ENCODE peak calls at places on chromosomes 16 and 17, in four cellular contexts. A is IMR-90, I is H1, D is mesendoderm. N is an unnamed sample.

GRCh38 chr17:68054296-68054900 is 18.9 kb downstream of the KPNA2 start:
- DNase-seq in A (peak), I (no peak), D (no peak), N (no peak)

GRCh38 chr17:40121191-40121885 is 433 bp upstream of the MSL1 start:
- DNase-seq in A (peak), I (no peak), D (no peak), N (peak)

GRCh38 chr16:28531777-28532744 is 6.7 kb downstream of the NUPR1 start:
- DNase-seq in A (no peak), I (no peak), D (peak), N (peak)

GRCh38 chr17:7004398-7005253 is 7.8 kb upstream of the RNASEK start:
- DNase-seq in A (peak), I (no peak), D (peak), N (no peak)

GRCh38 chr17:16328997-16329396 is 24.3 kb downstream of the CENPV start:
- DNase-seq in A (no peak), I (no peak), D (peak), N (no peak)

GRCh38 chr17:45018514-45019176 is 32.8 kb downstream of the DCAKD start:
- DNase-seq in A (peak), I (no peak), D (no peak), N (no peak)

GRCh38 chr16:9102379-9102778 is 10.9 kb downstream of the HAPSTR1 start:
- DNase-seq in A (peak), I (no peak), D (no peak), N (no peak)

GRCh38 chr16:82082543-82083244 is 47.6 kb downstream of the HSD17B2 start:
- DNase-seq in A (peak), I (no peak), D (peak), N (no peak)

GRCh38 chr16:14196539-14196938 is 125.4 kb downstream of the MRTFB start:
- DNase-seq in A (no peak), I (no peak), D (no peak), N (no peak)

GRCh38 chr17:45200701-45201100 is 21.0 kb upstream of the FMNL1 start:
- DNase-seq in A (no peak), I (no peak), D (peak), N (peak)

GRCh38 chr17:1908699-1909309 is 79.0 kb downstream of the RPA1 start:
- DNase-seq in A (peak), I (no peak), D (peak), N (peak)

GRCh38 chr16:21100447-21100846 is 50.2 kb downstream of the DNAH3 start:
- DNase-seq in A (peak), I (no peak), D (no peak), N (no peak)

GRCh38 chr16:87227651-87228015 is 89.6 kb downstream of the C16orf95 start:
- DNase-seq in A (no peak), I (no peak), D (no peak), N (no peak)

GRCh38 chr17:35752945-35753764 is at the start of gene GAS2L2:
- DNase-seq in A (no peak), I (no peak), D (no peak), N (no peak)

GRCh38 chr17:42817866-42818265 is 6.2 kb downstream of the BECN1 start:
- DNase-seq in A (peak), I (no peak), D (no peak), N (no peak)

GRCh38 chr16:79970551-79971236 is 370.2 kb upstream of the MAF start:
- DNase-seq in A (no peak), I (no peak), D (peak), N (no peak)

GRCh38 chr17:76672270-76672851 is 28.8 kb upstream of the ST6GALNAC1 start:
- DNase-seq in A (no peak), I (no peak), D (no peak), N (no peak)

GRCh38 chr17:36498155-36498554 is 11.7 kb downstream of the ZNHIT3 start:
- DNase-seq in A (no peak), I (no peak), D (no peak), N (peak)

GRCh38 chr16:66905633-66906539 is 12.8 kb downstream of the CDH16 start:
- DNase-seq in A (no peak), I (no peak), D (peak), N (peak)

DNA sequence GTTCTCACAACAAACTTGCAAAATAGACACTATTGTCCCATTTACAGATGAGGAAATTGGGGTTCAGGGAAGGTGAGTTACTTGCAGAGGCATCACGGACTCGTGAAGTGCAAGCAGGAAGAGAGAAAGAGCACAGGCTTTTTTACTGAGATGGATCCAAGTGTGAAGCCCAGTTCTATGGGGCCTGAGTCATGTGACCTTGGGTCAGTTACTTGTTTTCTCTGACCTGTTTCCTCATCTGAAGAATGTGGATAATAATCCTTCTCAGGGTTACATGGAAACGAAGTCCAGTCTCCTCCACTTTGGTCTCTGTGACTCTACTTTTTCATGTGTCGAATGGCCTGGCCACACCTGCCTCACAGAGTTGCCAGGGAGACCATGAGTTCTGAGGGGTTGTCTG is 134.4 kb downstream of the SPACA3 start:
- DNase-seq in A (no peak), I (no peak), D (no peak), N (no peak)
- H4K5ac ChIP-seq in A (no peak), I (no peak), D (no peak), N (no peak)

GRCh38 chr16:22425847-22426246 is 51.4 kb upstream of the CDR2 start:
- DNase-seq in A (no peak), I (no peak), D (no peak), N (peak)
- H4K5ac ChIP-seq in A (no peak), I (no peak), D (no peak), N (no peak)

DNA sequence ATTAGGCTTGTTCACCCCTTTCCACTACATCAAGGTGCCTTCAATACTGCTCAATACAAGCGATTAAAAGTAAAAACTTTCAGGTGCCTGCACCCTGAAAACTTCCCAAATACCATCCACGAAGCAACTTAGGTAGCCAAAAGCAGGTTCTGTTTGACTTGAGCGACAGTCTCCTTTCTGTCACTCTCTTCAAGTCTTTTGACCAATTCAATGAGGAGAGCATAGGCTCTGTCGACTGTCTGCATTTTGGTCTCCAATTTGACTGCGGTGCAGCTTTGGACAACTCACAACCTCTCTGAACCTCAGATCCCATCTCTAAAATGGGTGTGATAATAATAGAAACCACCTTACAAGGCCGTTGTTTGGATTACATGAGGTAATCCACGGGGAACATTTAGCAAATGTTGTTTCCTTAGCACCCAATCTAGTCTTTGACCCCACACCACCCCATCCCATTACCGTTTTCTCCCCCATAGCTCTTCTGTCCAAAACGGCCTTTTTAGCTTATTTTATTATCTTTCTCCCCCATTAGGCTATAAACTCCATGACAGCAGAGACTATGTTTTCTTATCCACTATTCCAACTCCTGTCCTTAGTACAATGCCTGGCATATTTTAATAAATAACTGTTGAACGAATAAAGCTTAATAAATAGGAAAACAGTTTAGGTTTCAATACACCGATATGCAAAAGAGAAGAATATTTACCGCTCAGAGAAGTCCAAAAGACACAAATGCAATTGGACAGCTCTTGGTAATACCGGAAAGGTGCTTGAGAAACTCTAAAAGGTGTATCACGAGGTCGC is 999 bp downstream of the MARF1 start:
- DNase-seq in A (no peak), I (no peak), D (no peak), N (no peak)
- H4K5ac ChIP-seq in A (no peak), I (no peak), D (no peak), N (no peak)

GRCh38 chr17:57077000-57077399 is 8.0 kb upstream of the AKAP1 start:
- DNase-seq in A (no peak), I (no peak), D (no peak), N (no peak)
- H4K5ac ChIP-seq in A (no peak), I (no peak), D (no peak), N (no peak)

GRCh38 chr16:50386819-50387218 is 18.0 kb upstream of the BRD7 start:
- DNase-seq in A (no peak), I (no peak), D (no peak), N (no peak)
- H4K5ac ChIP-seq in A (no peak), I (no peak), D (no peak), N (no peak)

DNA sequence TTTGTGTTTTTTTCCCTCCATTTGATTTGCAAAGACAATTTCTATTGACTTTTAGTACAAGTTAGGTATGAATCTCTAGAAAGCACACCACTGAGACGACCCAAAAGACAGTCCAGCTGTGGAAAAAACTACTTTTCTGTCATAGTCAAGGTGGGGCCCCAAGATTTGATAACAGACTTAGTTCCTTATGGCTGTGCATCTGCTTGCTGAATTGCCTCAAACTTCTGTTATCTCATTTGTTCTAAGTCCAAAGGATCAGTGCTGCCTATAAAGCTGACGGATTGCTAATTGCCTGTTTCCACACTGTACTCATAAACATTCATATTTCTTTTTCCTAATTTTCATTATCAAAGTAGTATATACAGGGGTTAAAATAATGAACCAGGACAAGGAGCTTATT is 180.8 kb downstream of the SPECC1 start:
- DNase-seq in A (no peak), I (no peak), D (no peak), N (no peak)
- H4K5ac ChIP-seq in A (no peak), I (no peak), D (no peak), N (no peak)

DNA sequence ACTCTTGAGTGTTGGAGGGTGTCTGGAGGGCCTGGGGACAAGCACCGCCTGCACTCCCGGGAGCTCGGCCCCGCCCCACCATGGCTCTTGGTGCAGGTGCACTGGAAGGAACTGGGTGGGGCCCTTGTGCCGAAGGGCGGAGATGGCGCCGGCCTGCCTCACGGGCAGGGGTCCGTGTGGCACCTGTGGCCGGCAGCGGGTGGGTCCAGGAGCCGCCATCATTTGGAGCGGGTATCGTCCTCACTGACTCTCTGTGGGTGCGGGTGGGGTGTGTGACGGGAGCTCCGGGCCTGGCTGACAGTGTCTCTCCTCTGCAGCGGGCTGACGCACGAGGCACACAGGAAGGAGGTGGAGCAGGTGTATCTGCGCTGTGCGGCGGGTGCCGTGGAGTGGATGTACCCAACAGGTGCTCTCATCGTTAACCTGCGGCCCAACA is 5.2 kb downstream of the METRNL start:
- DNase-seq in A (no peak), I (no peak), D (no peak), N (no peak)
- H4K5ac ChIP-seq in A (peak), I (no peak), D (no peak), N (no peak)

DNA sequence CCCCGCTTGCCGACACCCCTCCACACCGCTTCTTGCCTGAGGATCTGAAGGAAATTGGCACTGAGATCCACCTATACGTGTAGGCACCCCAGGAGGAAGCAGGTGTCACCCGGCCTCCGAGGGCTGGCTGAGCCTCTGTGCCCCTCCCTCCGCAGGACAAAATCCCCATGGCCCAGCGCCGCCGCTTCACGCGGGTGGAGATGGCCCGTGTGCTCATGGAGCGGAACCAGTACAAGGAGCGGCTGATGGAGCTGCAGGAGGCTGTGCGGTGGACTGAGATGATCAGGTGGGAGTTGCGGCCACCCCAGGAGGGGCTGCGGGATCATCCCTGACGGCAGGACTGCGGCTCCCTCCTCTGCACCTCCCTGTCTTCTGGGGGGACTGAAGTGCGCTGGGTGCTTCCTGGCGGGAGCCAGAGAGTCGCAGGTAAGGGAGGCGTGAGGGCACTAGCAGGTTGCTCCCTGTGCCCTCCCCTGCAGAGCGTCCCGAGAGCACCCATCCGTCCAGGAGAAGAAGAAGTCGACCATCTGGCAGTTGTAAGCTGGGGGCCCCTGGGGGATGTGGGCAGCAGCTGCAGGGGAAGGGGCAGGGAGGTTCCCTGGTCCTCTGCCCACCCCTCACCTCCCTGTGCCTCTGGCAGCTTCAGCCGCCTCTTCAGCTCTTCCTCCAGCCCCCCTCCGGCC is 9.0 kb downstream of the NME3 start:
- DNase-seq in A (no peak), I (no peak), D (no peak), N (no peak)
- H4K5ac ChIP-seq in A (no peak), I (no peak), D (no peak), N (no peak)

DNA sequence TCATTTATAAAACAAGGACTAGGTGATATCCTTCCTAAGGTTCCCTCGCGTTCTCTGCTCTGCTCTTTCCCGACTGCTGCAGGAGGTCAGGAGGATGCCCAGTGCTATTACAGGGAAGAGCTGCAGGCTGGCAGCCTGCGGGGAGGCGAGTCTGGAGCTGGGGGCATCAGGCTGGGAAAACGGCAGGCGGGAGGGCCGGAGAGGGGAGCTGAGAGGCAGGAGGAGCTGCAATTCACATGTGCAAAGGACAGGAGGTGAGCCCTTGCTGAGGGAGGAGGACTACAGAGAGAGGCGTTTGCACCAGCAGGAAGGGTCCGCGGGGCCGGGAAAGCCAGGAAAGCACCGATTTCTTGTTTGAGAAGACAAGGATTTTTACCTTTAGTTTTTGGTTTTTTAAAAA is 8.1 kb downstream of the ADAD2 start:
- DNase-seq in A (no peak), I (no peak), D (no peak), N (no peak)
- H4K5ac ChIP-seq in A (no peak), I (no peak), D (no peak), N (no peak)

GRCh38 chr17:19412510-19412909 is 1.5 kb downstream of the RNF112 start:
- DNase-seq in A (no peak), I (no peak), D (no peak), N (no peak)

GRCh38 chr17:19411641-19412040 is 609 bp downstream of the RNF112 start:
- DNase-seq in A (no peak), I (no peak), D (no peak), N (no peak)

GRCh38 chr17:19414396-19415280 is 3.6 kb downstream of the RNF112 start:
- DNase-seq in A (no peak), I (no peak), D (no peak), N (no peak)

GRCh38 chr17:19413725-19414124 is 2.7 kb downstream of the RNF112 start:
- DNase-seq in A (no peak), I (no peak), D (no peak), N (no peak)

DNA sequence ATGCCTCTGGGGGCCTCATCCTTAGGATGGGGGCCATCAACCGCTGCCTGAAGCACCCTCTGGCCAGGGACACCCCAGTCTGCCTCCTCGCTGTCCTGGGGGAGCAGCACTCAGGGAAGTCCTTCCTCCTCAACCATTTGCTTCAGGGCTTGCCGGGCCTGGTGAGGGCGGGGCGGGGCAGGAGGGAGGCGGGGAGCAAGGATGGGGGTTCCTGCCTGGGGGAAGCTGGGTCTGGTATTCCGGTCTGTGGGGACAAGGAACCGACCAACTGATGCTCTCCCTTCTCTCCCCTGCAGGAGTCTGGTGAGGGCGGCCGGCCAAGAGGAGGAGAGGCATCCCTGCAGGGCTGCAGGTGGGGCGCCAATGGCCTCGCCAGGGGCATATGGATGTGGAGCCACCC is 2.0 kb downstream of the RNF112 start:
- DNase-seq in A (no peak), I (no peak), D (no peak), N (no peak)
- H4K5ac ChIP-seq in A (no peak), I (no peak), D (no peak), N (no peak)